ENCODE peak calls at places on chromosomes 1 and 21, in four cellular contexts. J, K, L and G are unnamed samples.

GRCh38 chr1:24704411-24705259 is 40.6 kb upstream of the CLIC4 start:
- DNase-seq in K (peak; percentile 64), L (peak; percentile 42), J (no peak), G (peak; percentile 97)

GRCh38 chr1:65681101-65681500 is 111.6 kb upstream of the PDE4B start:
- DNase-seq in J (peak; percentile 42), K (no peak), L (peak; percentile 33), G (peak; percentile 41)

GRCh38 chr1:198794498-198794897 is 155.7 kb downstream of the PTPRC start:
- DNase-seq in L (peak; percentile 93), K (no peak), J (peak; percentile 1), G (peak; percentile 83)

GRCh38 chr1:203408485-203409229 is 57.7 kb upstream of the FMOD start:
- DNase-seq in L (peak; percentile 36), J (peak; percentile 52), K (no peak), G (peak; percentile 64)

GRCh38 chr1:202966006-202966904 is 802 bp downstream of the CYB5R1 start:
- DNase-seq in K (peak; percentile 12), J (no peak), L (no peak), G (no peak)

GRCh38 chr1:1554926-1555915 is 14.8 kb upstream of the TMEM240 start:
- DNase-seq in K (no peak), L (peak; percentile 91), J (no peak), G (peak; percentile 84)

GRCh38 chr1:178060789-178061556 is 32.9 kb upstream of the RASAL2 start:
- DNase-seq in L (peak; percentile 85), K (peak; percentile 57), J (no peak), G (peak; percentile 85)

GRCh38 chr21:37435120-37435519 is 68.5 kb downstream of the DYRK1A start:
- DNase-seq in K (peak; percentile 85), J (peak; percentile 40), L (peak; percentile 98), G (peak; percentile 93)

GRCh38 chr1:8925406-8925805 is 20.3 kb upstream of the CA6 start:
- DNase-seq in J (no peak), K (no peak), L (no peak), G (no peak)

GRCh38 chr1:239025223-239025622 is 361.1 kb upstream of the CHRM3 start:
- DNase-seq in L (no peak), J (no peak), K (no peak), G (no peak)

GRCh38 chr1:190084552-190084951 is 393.1 kb downstream of the BRINP3 start:
- DNase-seq in K (peak; percentile 45), L (no peak), J (no peak), G (no peak)

GRCh38 chr1:197526736-197527371 is 248.4 kb downstream of the DENND1B start:
- DNase-seq in K (no peak), L (peak; percentile 52), J (peak; percentile 48), G (peak; percentile 29)

GRCh38 chr1:91844862-91845528 is 41.0 kb downstream of the TGFBR3 start:
- DNase-seq in K (no peak), L (peak; percentile 97), J (peak; percentile 76), G (peak; percentile 97)

GRCh38 chr1:17762313-17762712 is 7.2 kb downstream of the ACTL8 start:
- DNase-seq in K (no peak), J (no peak), L (no peak), G (no peak)

GRCh38 chr21:34498623-34499022 is 13.4 kb downstream of the KCNE1 start:
- DNase-seq in J (no peak), L (peak; percentile 87), K (no peak), G (peak; percentile 90)

GRCh38 chr1:33606272-33606671 is 133.8 kb downstream of the ZSCAN20 start:
- DNase-seq in J (no peak), K (no peak), L (peak; percentile 1), G (no peak)

GRCh38 chr1:186089938-186090337 is 285.1 kb downstream of the TPR start:
- DNase-seq in K (no peak), L (peak; percentile 27), J (no peak), G (no peak)

GRCh38 chr1:232655041-232655745 is 25.3 kb upstream of the SIPA1L2 start:
- DNase-seq in L (peak; percentile 64), J (no peak), K (no peak), G (no peak)

GRCh38 chr1:172997941-172998361 is 52.8 kb downstream of the TNFSF18 start:
- DNase-seq in L (no peak), J (no peak), K (no peak), G (peak; percentile 36)

GRCh38 chr21:33058468-33059318 is 11.2 kb upstream of the OLIG1 start:
- DNase-seq in L (no peak), K (no peak), J (no peak), G (no peak)